ENCODE peak calls at places on chromosomes 13 and 19, in six cellular contexts. K is uterus, P is T-helper 2 cell, Q is substantia nigra, G is WTC11, L is IMR-90. A is an unnamed sample.

GRCh38 chr13:45040173-45040572 is 50.8 kb downstream of the GPALPP1 start:
- DNase-seq in L (no peak), Q (no peak), P (no peak), K (no peak), G (no peak), A (no peak)

GRCh38 chr13:41960195-41960699 is 662 bp downstream of the VWA8 start:
- DNase-seq in G (no peak), P (no peak), L (peak), Q (no peak), K (no peak), A (no peak)

GRCh38 chr13:43232866-43233265 is 209.5 kb downstream of the DNAJC15 start:
- DNase-seq in K (no peak), G (no peak), L (peak), Q (no peak), P (no peak), A (no peak)

GRCh38 chr19:4115818-4116385 is 8.0 kb downstream of the MAP2K2 start:
- DNase-seq in K (no peak), P (no peak), L (no peak), G (no peak), Q (no peak), A (no peak)

GRCh38 chr13:39498471-39499114 is 104.4 kb downstream of the LHFPL6 start:
- DNase-seq in L (no peak), P (no peak), G (no peak), Q (no peak), K (no peak), A (no peak)

GRCh38 chr13:39773833-39774232 is 118.4 kb downstream of the COG6 start:
- DNase-seq in G (no peak), K (no peak), P (no peak), L (peak), Q (no peak), A (no peak)

GRCh38 chr19:16654151-16654550 is 5.8 kb downstream of the SMIM7 start:
- DNase-seq in P (no peak), G (no peak), L (no peak), Q (no peak), K (no peak), A (peak)

GRCh38 chr13:43799191-43799590 is 12.4 kb upstream of the ENOX1 start:
- DNase-seq in Q (no peak), L (peak), K (no peak), G (no peak), P (no peak), A (no peak)

GRCh38 chr13:112648101-112648500 is 41.7 kb upstream of the ATP11A start:
- DNase-seq in L (no peak), G (no peak), P (no peak), Q (no peak), K (peak), A (no peak)

GRCh38 chr19:13847900-13848677 is 28.8 kb upstream of the NANOS3 start:
- DNase-seq in Q (no peak), G (no peak), L (no peak), K (no peak), P (no peak), A (no peak)

GRCh38 chr13:45048890-45049407 is 59.6 kb downstream of the GPALPP1 start:
- DNase-seq in P (no peak), K (no peak), Q (no peak), L (no peak), G (no peak), A (no peak)

GRCh38 chr13:40164137-40164536 is 502.3 kb downstream of the FOXO1 start:
- DNase-seq in L (no peak), G (no peak), K (no peak), Q (no peak), P (no peak), A (no peak)

GRCh38 chr19:39845621-39846175 is 481 bp downstream of the FBL start:
- DNase-seq in L (no peak), K (no peak), G (no peak), P (no peak), Q (no peak), A (no peak)

GRCh38 chr19:38210458-38210987 is 13.5 kb downstream of the DPF1 start:
- DNase-seq in G (peak), Q (peak), L (peak), K (peak), P (no peak), A (peak)

GRCh38 chr19:10848208-10848843 is at the start of gene C19orf38:
- DNase-seq in L (no peak), K (no peak), Q (no peak), P (no peak), G (no peak), A (no peak)

GRCh38 chr13:110415669-110416068 is 108.6 kb downstream of the COL4A2 start:
- DNase-seq in Q (no peak), L (peak), G (no peak), P (no peak), K (no peak), A (no peak)

GRCh38 chr13:91017031-91017668 is 330.3 kb upstream of the MIR17HG start:
- DNase-seq in G (peak), P (no peak), L (peak), K (no peak), Q (peak), A (peak)

GRCh38 chr19:28686741-28687140 is 526.2 kb downstream of the UQCRFS1 start:
- DNase-seq in L (no peak), Q (no peak), P (no peak), K (no peak), G (no peak), A (no peak)

GRCh38 chr19:29823581-29824330 is 12.0 kb downstream of the CCNE1 start:
- DNase-seq in P (no peak), Q (no peak), G (no peak), L (no peak), K (no peak), A (no peak)

A was measured in head of caudate nucleus.